ENCODE peak calls at places on chromosomes 2 and 18, in four cellular contexts. One of them, this sample, is unnamed.
A peak's percentile ranks its signal among the peaks of the same experiment; 100 is the strongest.

GRCh38 chr2:174771631-174772491 is 7.6 kb upstream of the CHRNA1 start:
- DNase-seq in H9: peak; percentile 93
- DNase-seq in trophoblast cell: peak; percentile 82
- DNase-seq in H1: peak; percentile 93
- DNase-seq in this sample: peak; percentile 95

GRCh38 chr18:4276983-4277585 is 178.0 kb downstream of the DLGAP1 start:
- DNase-seq in H9: no peak
- DNase-seq in trophoblast cell: no peak
- DNase-seq in H1: no peak
- DNase-seq in this sample: no peak

GRCh38 chr2:24538720-24539119 is 47.7 kb downstream of the NCOA1 start:
- DNase-seq in H9: no peak
- DNase-seq in trophoblast cell: no peak
- DNase-seq in H1: no peak
- DNase-seq in this sample: no peak

GRCh38 chr2:229083606-229084349 is 187.3 kb downstream of the PID1 start:
- DNase-seq in H9: no peak
- DNase-seq in trophoblast cell: no peak
- DNase-seq in H1: no peak
- DNase-seq in this sample: no peak

GRCh38 chr2:6965071-6965795 is 48.0 kb downstream of the RNF144A start:
- DNase-seq in H9: no peak
- DNase-seq in trophoblast cell: no peak
- DNase-seq in H1: no peak
- DNase-seq in this sample: no peak

GRCh38 chr2:54457326-54458023 is 1.3 kb downstream of the SPTBN1 start:
- DNase-seq in H9: peak; percentile 72
- DNase-seq in trophoblast cell: no peak
- DNase-seq in H1: no peak
- DNase-seq in this sample: peak; percentile 68

GRCh38 chr18:2570772-2571199 is 519 bp downstream of the METTL4 start:
- DNase-seq in H9: peak; percentile 77
- DNase-seq in trophoblast cell: peak; percentile 33
- DNase-seq in H1: peak; percentile 13
- DNase-seq in this sample: peak; percentile 82

GRCh38 chr2:112634874-112635157 is 10.9 kb upstream of the SLC20A1 start:
- DNase-seq in H9: no peak
- DNase-seq in trophoblast cell: no peak
- DNase-seq in H1: no peak
- DNase-seq in this sample: no peak

GRCh38 chr2:39697480-39697879 is 31.8 kb downstream of the TMEM178A start:
- DNase-seq in H9: no peak
- DNase-seq in trophoblast cell: no peak
- DNase-seq in H1: no peak
- DNase-seq in this sample: no peak

GRCh38 chr2:48110497-48110896 is 204.2 kb upstream of the FBXO11 start:
- DNase-seq in H9: no peak
- DNase-seq in trophoblast cell: no peak
- DNase-seq in H1: no peak
- DNase-seq in this sample: peak; percentile 36

GRCh38 chr18:79872852-79873444 is 75.2 kb downstream of the KCNG2 start:
- DNase-seq in H9: peak; percentile 24
- DNase-seq in trophoblast cell: no peak
- DNase-seq in H1: no peak
- DNase-seq in this sample: no peak

DNA sequence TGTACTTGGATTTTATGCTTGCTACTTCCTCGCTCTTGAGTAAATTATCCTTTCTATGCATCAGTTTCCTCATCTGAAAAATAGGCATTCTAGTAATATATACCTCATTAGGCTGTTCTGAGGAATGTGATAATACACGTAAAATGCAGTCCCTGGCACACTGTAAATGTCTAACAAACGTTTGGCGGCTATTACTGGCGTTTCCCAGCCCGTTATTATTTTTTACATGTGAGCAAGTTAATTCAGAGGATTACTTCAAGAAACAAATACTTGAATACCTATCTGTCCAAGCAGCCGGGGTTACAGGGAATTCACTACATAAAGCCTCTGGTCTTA is 586 bp upstream of the C2orf49 start:
- DNase-seq in H9: no peak
- DNase-seq in trophoblast cell: no peak
- DNase-seq in H1: no peak
- DNase-seq in this sample: no peak
- H3K79me2 ChIP-seq in H9: peaks cover 16% of the 10 kb centered on the region
- H3K79me2 ChIP-seq in trophoblast cell: peaks cover 8% of the 10 kb centered on the region
- H3K79me2 ChIP-seq in H1: peaks cover 44% of the 10 kb centered on the region
- H3K79me2 ChIP-seq in this sample: peaks cover 22% of the 10 kb centered on the region

DNA sequence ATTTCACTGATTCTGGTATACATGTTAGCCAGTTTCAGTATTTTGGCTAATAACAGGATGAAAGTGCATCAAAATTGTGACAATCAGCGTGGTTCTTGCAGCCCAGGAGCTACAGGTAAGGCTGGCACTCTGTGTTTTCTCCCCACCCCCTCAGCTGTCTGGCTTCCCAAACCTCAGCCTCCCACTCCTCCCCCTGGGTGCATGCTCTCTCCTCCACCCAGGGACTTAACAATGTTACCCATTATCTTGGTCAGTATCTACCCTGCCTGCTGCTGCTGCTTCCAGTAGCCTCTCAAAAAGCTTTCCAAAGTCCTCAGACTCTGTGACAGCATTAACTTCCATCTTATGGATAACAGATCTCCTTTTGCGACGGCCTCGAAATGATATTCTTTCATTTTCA is 41.0 kb downstream of the TRABD2A start:
- DNase-seq in H9: no peak
- DNase-seq in trophoblast cell: no peak
- DNase-seq in H1: no peak
- DNase-seq in this sample: peak; percentile 49
- H2BK5ac ChIP-seq in H9: no peak overlapping the region
- H2BK5ac ChIP-seq in trophoblast cell: no peak overlapping the region
- H2BK5ac ChIP-seq in H1: no peak overlapping the region
- H2BK5ac ChIP-seq in this sample: no peak overlapping the region

GRCh38 chr2:135475128-135475527 is 55.9 kb downstream of the ZRANB3 start:
- DNase-seq in H9: no peak
- DNase-seq in trophoblast cell: no peak
- DNase-seq in H1: no peak
- DNase-seq in this sample: no peak
- H3K79me2 ChIP-seq in H9: no peaks in the 10 kb centered on the region
- H3K79me2 ChIP-seq in trophoblast cell: no peaks in the 10 kb centered on the region
- H3K79me2 ChIP-seq in H1: no peaks in the 10 kb centered on the region
- H3K79me2 ChIP-seq in this sample: no peaks in the 10 kb centered on the region

GRCh38 chr2:104878863-104879512 is 25.1 kb downstream of the POU3F3 start:
- DNase-seq in H9: no peak
- DNase-seq in trophoblast cell: no peak
- DNase-seq in H1: no peak
- DNase-seq in this sample: no peak
- H2BK5ac ChIP-seq in H9: no peak overlapping the region
- H2BK5ac ChIP-seq in trophoblast cell: no peak overlapping the region
- H2BK5ac ChIP-seq in H1: no peak overlapping the region
- H2BK5ac ChIP-seq in this sample: no peak overlapping the region

GRCh38 chr2:128573116-128573515 is 254.4 kb upstream of the HS6ST1 start:
- DNase-seq in H9: no peak
- DNase-seq in trophoblast cell: no peak
- DNase-seq in H1: no peak
- DNase-seq in this sample: no peak
- H3K79me2 ChIP-seq in H9: no peaks in the 10 kb centered on the region
- H3K79me2 ChIP-seq in trophoblast cell: no peaks in the 10 kb centered on the region
- H3K79me2 ChIP-seq in H1: no peaks in the 10 kb centered on the region
- H3K79me2 ChIP-seq in this sample: no peaks in the 10 kb centered on the region

DNA sequence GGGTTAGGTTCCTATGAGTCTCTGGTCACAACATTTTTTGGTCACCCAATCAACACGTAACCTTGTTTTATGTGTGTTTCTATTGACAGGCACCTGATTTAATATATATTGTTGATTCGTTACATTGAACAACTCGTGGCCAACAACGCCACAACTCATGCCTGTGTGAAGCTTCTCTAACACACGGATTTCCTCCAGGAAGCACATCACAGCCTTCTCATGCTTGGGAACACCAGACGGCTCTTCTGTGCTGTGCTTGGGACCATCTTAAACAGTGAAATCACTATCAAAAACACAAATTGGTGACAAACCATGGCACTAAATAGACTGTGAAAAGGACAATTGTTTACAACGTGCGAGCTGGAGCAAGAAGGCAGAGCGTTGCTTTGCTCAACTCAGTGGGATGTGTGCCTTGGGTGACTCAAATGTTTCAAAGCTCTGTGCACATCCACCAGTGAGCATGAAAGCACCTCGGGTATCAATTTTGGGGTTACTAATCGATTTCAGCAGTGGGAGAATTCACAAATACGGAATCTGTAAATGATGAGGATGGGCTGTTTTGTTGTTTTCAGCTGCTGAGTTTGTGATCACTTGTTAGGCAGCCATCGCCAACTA is 182.4 kb upstream of the ARL4C start:
- DNase-seq in H9: no peak
- DNase-seq in trophoblast cell: no peak
- DNase-seq in H1: no peak
- DNase-seq in this sample: no peak
- H2BK5ac ChIP-seq in H9: no peak overlapping the region
- H2BK5ac ChIP-seq in trophoblast cell: no peak overlapping the region
- H2BK5ac ChIP-seq in H1: no peak overlapping the region
- H2BK5ac ChIP-seq in this sample: no peak overlapping the region

GRCh38 chr2:9287400-9288059 is 80.9 kb downstream of the ASAP2 start:
- DNase-seq in H9: no peak
- DNase-seq in trophoblast cell: peak; percentile 88
- DNase-seq in H1: no peak
- DNase-seq in this sample: peak; percentile 68

GRCh38 chr2:9285921-9286320 is 79.3 kb downstream of the ASAP2 start:
- DNase-seq in H9: no peak
- DNase-seq in trophoblast cell: no peak
- DNase-seq in H1: no peak
- DNase-seq in this sample: no peak

GRCh38 chr2:9288233-9288632 is 81.6 kb downstream of the ASAP2 start:
- DNase-seq in H9: no peak
- DNase-seq in trophoblast cell: peak; percentile 37
- DNase-seq in H1: no peak
- DNase-seq in this sample: no peak

GRCh38 chr2:9285385-9285784 is 78.8 kb downstream of the ASAP2 start:
- DNase-seq in H9: no peak
- DNase-seq in trophoblast cell: no peak
- DNase-seq in H1: no peak
- DNase-seq in this sample: no peak

DNA sequence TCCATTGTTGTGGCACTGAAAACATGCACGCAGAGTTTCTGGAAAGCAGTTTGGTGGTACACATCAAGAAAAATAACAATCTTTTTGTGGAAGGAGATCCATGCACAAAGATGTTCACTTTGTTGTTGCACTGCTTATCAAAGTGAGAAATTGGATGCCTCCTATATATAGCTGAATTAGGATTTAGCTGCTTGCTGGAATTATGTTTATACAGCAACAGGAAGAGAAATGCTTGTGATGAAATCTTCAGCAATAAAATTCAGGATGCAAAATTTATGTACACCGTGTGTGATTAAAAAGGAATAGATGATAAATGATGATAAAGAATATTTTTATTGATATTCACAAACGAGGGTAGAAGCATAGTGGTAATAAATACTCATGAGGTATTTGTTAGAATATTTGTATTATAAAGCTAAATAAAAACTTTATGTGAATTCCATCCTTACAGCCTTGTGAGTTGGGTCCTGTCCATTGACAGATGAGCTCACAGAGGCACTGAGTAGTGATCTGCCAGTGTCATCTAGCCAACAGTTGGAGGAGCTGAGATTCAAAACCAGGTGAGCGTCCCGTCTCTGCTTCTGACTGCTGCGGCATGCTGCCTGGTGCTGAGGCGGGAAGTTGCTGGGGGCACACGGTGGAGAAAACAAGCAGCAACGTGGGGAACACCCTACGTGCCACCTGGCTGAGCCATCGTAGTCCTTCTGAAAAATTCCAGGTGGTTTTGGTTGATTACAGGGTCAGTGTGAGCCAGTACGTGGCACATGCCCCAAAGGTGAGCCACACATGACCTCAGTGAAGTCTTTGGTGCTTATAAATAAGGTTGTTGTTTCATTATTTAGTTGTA is 80.2 kb downstream of the ASAP2 start:
- DNase-seq in H9: no peak
- DNase-seq in trophoblast cell: peak; percentile 72
- DNase-seq in H1: no peak
- DNase-seq in this sample: no peak
- H3K79me2 ChIP-seq in H9: no peaks in the 10 kb centered on the region
- H3K79me2 ChIP-seq in trophoblast cell: no peaks in the 10 kb centered on the region
- H3K79me2 ChIP-seq in H1: no peaks in the 10 kb centered on the region
- H3K79me2 ChIP-seq in this sample: no peaks in the 10 kb centered on the region

GRCh38 chr2:27582129-27582694 is 630 bp upstream of the ZNF512 start:
- DNase-seq in H9: no peak
- DNase-seq in trophoblast cell: no peak
- DNase-seq in H1: no peak
- DNase-seq in this sample: no peak
- H2BK5ac ChIP-seq in H9: no peak overlapping the region
- H2BK5ac ChIP-seq in trophoblast cell: no peak overlapping the region
- H2BK5ac ChIP-seq in H1: peak overlapping the region; percentile 48
- H2BK5ac ChIP-seq in this sample: no peak overlapping the region

GRCh38 chr18:74613390-74613789 is 15.7 kb downstream of the ZNF407 start:
- DNase-seq in H9: no peak
- DNase-seq in trophoblast cell: no peak
- DNase-seq in H1: no peak
- DNase-seq in this sample: no peak
- H3K79me2 ChIP-seq in H9: no peaks in the 10 kb centered on the region
- H3K79me2 ChIP-seq in trophoblast cell: no peaks in the 10 kb centered on the region
- H3K79me2 ChIP-seq in H1: no peaks in the 10 kb centered on the region
- H3K79me2 ChIP-seq in this sample: peaks cover 5% of the 10 kb centered on the region

GRCh38 chr2:119248311-119248710 is 24.7 kb downstream of the STEAP3 start:
- DNase-seq in H9: no peak
- DNase-seq in trophoblast cell: no peak
- DNase-seq in H1: no peak
- DNase-seq in this sample: no peak
- H2BK5ac ChIP-seq in H9: no peak overlapping the region
- H2BK5ac ChIP-seq in trophoblast cell: no peak overlapping the region
- H2BK5ac ChIP-seq in H1: no peak overlapping the region
- H2BK5ac ChIP-seq in this sample: no peak overlapping the region